ENCODE peak calls at places on chromosomes 4 and X, in ten cellular contexts. D is upper lobe of left lung, L is lower lobe of right lung, P is transverse colon, E is heart left ventricle, X is kidney, R is mesendoderm, S is body of pancreas, J is spleen, K is GM23248. G is an unnamed sample.

GRCh38 chrX:31656013-31656412 is 584.2 kb upstream of the FTHL17 start:
- DNase-seq in D (no peak), L (no peak), P (no peak), E (no peak), X (no peak), R (no peak), S (no peak), J (no peak), K (peak), G (peak)

GRCh38 chrX:20487227-20487626 is 220.5 kb upstream of the RPS6KA3 start:
- DNase-seq in D (no peak), L (no peak), P (no peak), E (no peak), X (no peak), R (no peak), S (no peak), J (no peak), K (peak), G (peak)

GRCh38 chr4:136768925-136769275 is 763.4 kb downstream of the PCDH18 start:
- DNase-seq in D (no peak), L (no peak), P (no peak), E (no peak), X (no peak), R (peak), S (no peak), J (no peak), K (no peak), G (no peak)

GRCh38 chrX:114924846-114925245 is 92.6 kb downstream of the IL13RA2 start:
- DNase-seq in D (no peak), L (no peak), P (no peak), E (no peak), X (no peak), R (peak), S (no peak), J (no peak), K (peak), G (peak)

GRCh38 chr4:154329268-154329858 is 162.2 kb downstream of the DCHS2 start:
- DNase-seq in D (peak), L (no peak), P (no peak), E (no peak), X (no peak), R (peak), S (no peak), J (no peak), K (peak), G (no peak)

GRCh38 chr4:114025176-114025777 is 45.8 kb upstream of the ARSJ start:
- DNase-seq in D (no peak), L (no peak), P (peak), E (no peak), X (no peak), R (no peak), S (no peak), J (no peak), K (no peak), G (no peak)

GRCh38 chr4:100280807-100281206 is 90.5 kb upstream of the DDIT4L start:
- DNase-seq in D (no peak), L (no peak), P (no peak), E (no peak), X (no peak), R (peak), S (no peak), J (no peak), K (no peak), G (no peak)

GRCh38 chr4:44738615-44739014 is 12.3 kb upstream of the GNPDA2 start:
- DNase-seq in D (no peak), L (no peak), P (no peak), E (no peak), X (no peak), R (peak), S (no peak), J (no peak), K (peak), G (peak)

GRCh38 chr4:158817562-158818370 is 48.9 kb downstream of the FNIP2 start:
- DNase-seq in D (no peak), L (no peak), P (no peak), E (no peak), X (no peak), R (no peak), S (no peak), J (no peak), K (no peak), G (peak)

GRCh38 chrX:123899701-123900100 is 39.8 kb downstream of the XIAP start:
- DNase-seq in D (no peak), L (no peak), P (no peak), E (no peak), X (no peak), R (no peak), S (no peak), J (no peak), K (peak), G (no peak)

GRCh38 chr4:185945238-185945637 is 123.7 kb upstream of the TLR3 start:
- DNase-seq in D (no peak), L (no peak), P (no peak), E (no peak), X (no peak), R (no peak), S (no peak), J (no peak), K (no peak), G (no peak)

GRCh38 chr4:6767341-6767724 is 15.2 kb upstream of the KIAA0232 start:
- DNase-seq in D (no peak), L (peak), P (no peak), E (no peak), X (peak), R (no peak), S (no peak), J (no peak), K (no peak), G (no peak)

GRCh38 chr4:143488684-143489083 is 24.8 kb upstream of the SMARCA5 start:
- DNase-seq in D (no peak), L (no peak), P (no peak), E (no peak), X (no peak), R (no peak), S (no peak), J (no peak), K (peak), G (no peak)

GRCh38 chr4:124941267-124941666 is 228.7 kb upstream of the ANKRD50 start:
- DNase-seq in D (no peak), L (no peak), P (no peak), E (no peak), X (no peak), R (no peak), S (no peak), J (no peak), K (peak), G (no peak)
- H3K27ac ChIP-seq in D (no peak), L (no peak), P (no peak), E (no peak), X (no peak), R (no peak), S (no peak), J (no peak), K (peak), G (peak)

GRCh38 chr4:139454111-139454600 is at the start of gene RAB33B:
- DNase-seq in D (no peak), L (no peak), P (no peak), E (no peak), X (no peak), R (no peak), S (no peak), J (no peak), K (peak), G (no peak)
- H3K27ac ChIP-seq in D (peak), L (peak), P (peak), E (peak), X (peak), R (peak), S (peak), J (peak), K (peak), G (peak)

DNA sequence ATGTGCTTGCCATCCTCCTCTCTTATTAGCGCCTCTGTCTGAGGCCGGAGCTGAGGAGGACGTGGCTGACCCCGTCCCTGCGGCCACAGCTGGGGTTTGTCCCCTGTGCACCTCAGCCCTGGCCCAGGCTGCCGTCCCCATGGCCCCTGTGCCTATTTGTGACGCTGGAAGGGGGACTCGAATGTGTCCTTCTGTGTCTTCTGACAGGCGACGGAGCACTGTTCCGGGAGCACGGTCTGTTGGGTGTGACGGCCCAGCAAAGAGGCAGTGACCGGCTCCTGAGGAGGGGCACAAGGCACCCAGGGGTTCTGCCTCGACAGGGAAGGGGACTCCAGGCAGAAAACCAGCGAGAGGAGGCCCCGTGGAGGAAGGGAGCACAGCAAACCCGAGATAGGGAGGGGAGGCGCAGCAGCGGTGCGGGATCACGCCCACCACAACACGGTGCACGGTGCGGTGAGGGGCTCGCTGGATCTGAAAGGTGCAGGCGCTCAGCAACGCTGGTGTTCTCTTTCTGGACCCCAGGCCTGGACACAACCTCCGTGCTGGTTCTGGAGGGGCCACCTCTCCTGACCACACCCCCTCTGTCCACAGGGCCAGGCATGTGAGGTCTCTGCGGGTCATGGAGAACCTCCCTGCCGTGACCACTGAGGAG is 5.6 kb downstream of the SH3TC1 start:
- DNase-seq in D (peak), L (no peak), P (no peak), E (no peak), X (no peak), R (no peak), S (no peak), J (no peak), K (no peak), G (no peak)
- H3K27ac ChIP-seq in D (no peak), L (no peak), P (no peak), E (no peak), X (no peak), R (no peak), S (no peak), J (no peak), K (no peak), G (no peak)

GRCh38 chr4:146134761-146135160 is 40.8 kb upstream of the LSM6 start:
- DNase-seq in D (no peak), L (no peak), P (peak), E (peak), X (no peak), R (no peak), S (no peak), J (no peak), K (no peak), G (no peak)

GRCh38 chr4:146135941-146136340 is 39.6 kb upstream of the LSM6 start:
- DNase-seq in D (no peak), L (no peak), P (no peak), E (no peak), X (no peak), R (no peak), S (no peak), J (no peak), K (no peak), G (no peak)

DNA sequence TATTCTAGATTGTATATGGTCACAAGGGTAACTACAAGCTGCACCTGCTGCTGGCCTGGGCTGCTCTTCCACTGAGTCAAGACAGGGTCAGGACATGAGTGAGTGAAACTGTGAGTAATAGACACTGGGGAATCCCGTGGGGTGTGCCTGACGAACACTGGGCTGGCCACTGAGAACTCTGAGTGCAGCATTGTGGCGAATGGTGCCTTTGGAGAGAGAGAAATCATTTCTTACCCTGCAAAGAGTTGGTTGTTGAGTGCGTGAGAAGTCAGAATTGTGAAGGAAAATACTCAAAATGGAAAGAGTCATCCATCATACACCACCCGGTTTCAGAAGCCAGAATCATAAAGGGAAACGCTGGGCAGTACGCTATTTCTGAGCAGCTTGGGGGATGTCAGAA is 43.1 kb upstream of the LSM6 start:
- DNase-seq in D (no peak), L (no peak), P (no peak), E (no peak), X (no peak), R (no peak), S (no peak), J (no peak), K (peak), G (no peak)
- H3K27ac ChIP-seq in D (no peak), L (no peak), P (no peak), E (no peak), X (no peak), R (no peak), S (no peak), J (no peak), K (no peak), G (no peak)

GRCh38 chr4:7857238-7857701 is 82.4 kb downstream of the AFAP1 start:
- DNase-seq in D (no peak), L (no peak), P (no peak), E (peak), X (no peak), R (no peak), S (no peak), J (no peak), K (peak), G (peak)
- H3K27ac ChIP-seq in D (no peak), L (no peak), P (peak), E (no peak), X (no peak), R (no peak), S (no peak), J (no peak), K (peak), G (peak)

DNA sequence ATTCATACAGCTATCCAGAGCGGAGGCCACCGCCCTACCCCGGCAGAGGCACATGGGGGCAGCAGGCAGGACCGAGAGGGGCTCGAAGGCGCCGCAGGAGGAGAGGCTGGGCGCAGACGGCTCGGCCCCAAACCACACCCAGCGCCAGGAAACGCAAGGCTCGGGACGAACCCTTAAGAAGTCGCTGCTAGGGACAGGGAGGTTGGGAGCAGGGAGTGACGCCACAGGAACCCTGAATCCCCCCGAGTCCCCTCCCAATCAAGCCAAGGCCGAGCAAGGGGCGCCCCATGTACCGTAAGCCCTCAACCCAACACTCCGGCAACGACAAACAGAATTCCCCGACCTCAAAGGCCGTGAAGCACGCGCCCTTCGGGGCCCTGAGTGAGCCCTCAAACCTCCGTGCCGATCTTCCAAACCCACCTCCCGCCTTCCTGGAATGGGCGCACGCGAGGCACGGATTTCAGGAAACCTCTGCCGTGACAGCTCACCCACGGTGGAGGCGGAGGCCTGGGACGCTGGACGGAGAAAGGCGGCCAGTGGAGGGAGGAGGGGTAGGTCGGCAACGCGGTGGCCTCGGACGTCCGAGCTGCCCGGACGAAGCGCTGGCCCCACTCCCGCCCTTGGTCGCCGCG is 1.8 kb downstream of the ZFYVE28 start:
- DNase-seq in D (peak), L (peak), P (peak), E (peak), X (peak), R (peak), S (no peak), J (peak), K (peak), G (no peak)
- H3K27ac ChIP-seq in D (peak), L (peak), P (peak), E (no peak), X (no peak), R (no peak), S (peak), J (peak), K (no peak), G (no peak)

G was measured in brain microvascular endothelial cell.